ENCODE peak calls at places on chromosome 1, in seven cellular contexts. One of them, this sample, is unnamed. For H3K4me1, the result is how much of the 10 kb centered on the place peaks cover.

GRCh38 chr1:9652379-9653194 is 1.1 kb downstream of the PIK3CD start:
- DNase-seq in pancreas: no peak
- DNase-seq in HCT116: no peak
- DNase-seq in uterus: no peak
- DNase-seq in body of pancreas: no peak
- DNase-seq in neural progenitor cell: no peak
- DNase-seq in left ventricle myocardium inferior: peak
- DNase-seq in this sample: no peak

GRCh38 chr1:113109908-113110554 is 37.0 kb downstream of the LRIG2 start:
- DNase-seq in pancreas: no peak
- DNase-seq in HCT116: no peak
- DNase-seq in uterus: peak
- DNase-seq in body of pancreas: peak
- DNase-seq in neural progenitor cell: no peak
- DNase-seq in left ventricle myocardium inferior: no peak
- DNase-seq in this sample: peak

GRCh38 chr1:247332901-247333361 is 1.3 kb upstream of the ZNF496 start:
- DNase-seq in pancreas: peak
- DNase-seq in HCT116: no peak
- DNase-seq in uterus: peak
- DNase-seq in body of pancreas: peak
- DNase-seq in neural progenitor cell: peak
- DNase-seq in left ventricle myocardium inferior: no peak
- DNase-seq in this sample: peak

GRCh38 chr1:217857061-217857460 is 225.9 kb downstream of the SPATA17 start:
- DNase-seq in pancreas: no peak
- DNase-seq in HCT116: no peak
- DNase-seq in uterus: no peak
- DNase-seq in body of pancreas: no peak
- DNase-seq in neural progenitor cell: peak
- DNase-seq in left ventricle myocardium inferior: no peak
- DNase-seq in this sample: no peak

GRCh38 chr1:193102662-193103061 is 2.6 kb downstream of the GLRX2 start:
- DNase-seq in pancreas: no peak
- DNase-seq in HCT116: no peak
- DNase-seq in uterus: no peak
- DNase-seq in body of pancreas: no peak
- DNase-seq in neural progenitor cell: no peak
- DNase-seq in left ventricle myocardium inferior: no peak
- DNase-seq in this sample: no peak

GRCh38 chr1:38198099-38198498 is 151.5 kb upstream of the POU3F1 start:
- DNase-seq in pancreas: no peak
- DNase-seq in HCT116: no peak
- DNase-seq in uterus: no peak
- DNase-seq in body of pancreas: no peak
- DNase-seq in neural progenitor cell: no peak
- DNase-seq in left ventricle myocardium inferior: no peak
- DNase-seq in this sample: no peak

GRCh38 chr1:153387001-153387400 is 3.9 kb downstream of the S100A8 start:
- DNase-seq in pancreas: no peak
- DNase-seq in HCT116: no peak
- DNase-seq in uterus: no peak
- DNase-seq in body of pancreas: no peak
- DNase-seq in neural progenitor cell: no peak
- DNase-seq in left ventricle myocardium inferior: no peak
- DNase-seq in this sample: no peak

GRCh38 chr1:212591922-212592321 is 16.6 kb upstream of the ATF3 start:
- DNase-seq in pancreas: no peak
- DNase-seq in HCT116: no peak
- DNase-seq in uterus: no peak
- DNase-seq in body of pancreas: no peak
- DNase-seq in neural progenitor cell: no peak
- DNase-seq in left ventricle myocardium inferior: no peak
- DNase-seq in this sample: no peak

GRCh38 chr1:114670083-114671010 is 498 bp upstream of the DENND2C start:
- DNase-seq in pancreas: peak
- DNase-seq in HCT116: peak
- DNase-seq in uterus: peak
- DNase-seq in body of pancreas: peak
- DNase-seq in neural progenitor cell: peak
- DNase-seq in left ventricle myocardium inferior: peak
- DNase-seq in this sample: peak

GRCh38 chr1:14782741-14783591 is 184.5 kb downstream of the KAZN start:
- DNase-seq in pancreas: no peak
- DNase-seq in HCT116: no peak
- DNase-seq in uterus: no peak
- DNase-seq in body of pancreas: no peak
- DNase-seq in neural progenitor cell: no peak
- DNase-seq in left ventricle myocardium inferior: no peak
- DNase-seq in this sample: no peak

GRCh38 chr1:212177542-212177941 is 107.7 kb upstream of the PPP2R5A start:
- DNase-seq in pancreas: no peak
- DNase-seq in HCT116: no peak
- DNase-seq in uterus: no peak
- DNase-seq in body of pancreas: no peak
- DNase-seq in neural progenitor cell: no peak
- DNase-seq in left ventricle myocardium inferior: no peak
- DNase-seq in this sample: no peak

GRCh38 chr1:237281481-237281880 is 239.5 kb downstream of the RYR2 start:
- DNase-seq in pancreas: no peak
- DNase-seq in HCT116: no peak
- DNase-seq in uterus: no peak
- DNase-seq in body of pancreas: no peak
- DNase-seq in neural progenitor cell: peak
- DNase-seq in left ventricle myocardium inferior: no peak
- DNase-seq in this sample: no peak

GRCh38 chr1:171484760-171485374 is 463 bp upstream of the PRRC2C start:
- DNase-seq in pancreas: no peak
- DNase-seq in HCT116: no peak
- DNase-seq in uterus: peak
- DNase-seq in body of pancreas: no peak
- DNase-seq in neural progenitor cell: no peak
- DNase-seq in left ventricle myocardium inferior: no peak
- DNase-seq in this sample: no peak

GRCh38 chr1:96525657-96526613 is 195.6 kb upstream of the PTBP2 start:
- DNase-seq in pancreas: no peak
- DNase-seq in HCT116: no peak
- DNase-seq in uterus: peak
- DNase-seq in body of pancreas: no peak
- DNase-seq in neural progenitor cell: no peak
- DNase-seq in left ventricle myocardium inferior: no peak
- DNase-seq in this sample: no peak

GRCh38 chr1:71196685-71197084 is 115.8 kb upstream of the ZRANB2 start:
- DNase-seq in pancreas: no peak
- DNase-seq in HCT116: no peak
- DNase-seq in uterus: no peak
- DNase-seq in body of pancreas: no peak
- DNase-seq in neural progenitor cell: no peak
- DNase-seq in left ventricle myocardium inferior: no peak
- DNase-seq in this sample: no peak

GRCh38 chr1:54664364-54664763 is 22.8 kb downstream of the MROH7 start:
- DNase-seq in pancreas: no peak
- DNase-seq in HCT116: no peak
- DNase-seq in uterus: no peak
- DNase-seq in body of pancreas: no peak
- DNase-seq in neural progenitor cell: no peak
- DNase-seq in left ventricle myocardium inferior: no peak
- DNase-seq in this sample: no peak

GRCh38 chr1:162502928-162503327 is 5.3 kb downstream of the UHMK1 start:
- DNase-seq in pancreas: no peak
- DNase-seq in HCT116: no peak
- DNase-seq in uterus: no peak
- DNase-seq in body of pancreas: no peak
- DNase-seq in neural progenitor cell: no peak
- DNase-seq in left ventricle myocardium inferior: no peak
- DNase-seq in this sample: no peak

GRCh38 chr1:34929853-34930701 is 627 bp upstream of the DLGAP3 start:
- DNase-seq in pancreas: no peak
- DNase-seq in HCT116: no peak
- DNase-seq in uterus: no peak
- DNase-seq in body of pancreas: peak
- DNase-seq in neural progenitor cell: peak
- DNase-seq in left ventricle myocardium inferior: no peak
- DNase-seq in this sample: no peak

GRCh38 chr1:3066250-3066711 is 2.7 kb upstream of the PRDM16 start:
- DNase-seq in pancreas: peak
- DNase-seq in HCT116: no peak
- DNase-seq in uterus: no peak
- DNase-seq in body of pancreas: peak
- DNase-seq in neural progenitor cell: peak
- DNase-seq in left ventricle myocardium inferior: peak
- DNase-seq in this sample: peak

DNA sequence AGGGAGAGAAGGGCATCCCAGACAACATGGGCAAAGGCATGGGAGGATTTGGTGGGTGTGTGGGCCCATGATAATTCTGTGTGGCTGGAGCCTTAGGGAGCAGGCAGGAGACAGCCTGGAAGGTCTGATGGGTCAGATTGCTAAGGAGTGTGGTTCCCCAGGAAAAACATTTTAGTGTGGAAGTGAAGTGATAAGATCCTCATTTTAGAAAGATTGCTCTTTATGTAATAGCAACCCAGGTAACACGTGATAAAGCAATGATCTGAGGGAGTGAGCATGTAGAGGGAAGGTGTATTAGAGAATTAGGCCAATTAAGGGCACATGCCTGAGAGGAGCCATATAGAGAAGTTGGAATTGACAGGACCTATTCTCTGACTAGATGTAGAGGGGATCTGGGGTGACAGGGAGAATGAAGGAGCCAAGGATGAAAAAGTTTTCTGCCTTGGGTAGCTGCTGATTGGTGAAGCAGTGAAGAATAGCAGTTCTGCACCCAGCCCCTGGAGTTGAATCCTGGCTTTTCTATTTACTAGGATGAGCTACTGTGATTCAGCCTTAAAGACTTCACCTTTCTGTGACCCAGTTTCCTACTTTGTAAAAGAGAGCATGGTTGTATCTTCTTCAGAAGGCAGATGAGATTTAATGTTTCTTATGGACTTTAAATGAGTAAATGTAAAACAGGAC is 18.7 kb upstream of the SLAMF6 start:
- DNase-seq in pancreas: no peak
- DNase-seq in HCT116: no peak
- DNase-seq in uterus: no peak
- DNase-seq in body of pancreas: no peak
- DNase-seq in neural progenitor cell: no peak
- DNase-seq in left ventricle myocardium inferior: no peak
- DNase-seq in this sample: no peak
- H3K4me1 ChIP-seq in pancreas: under half
- H3K4me1 ChIP-seq in HCT116: under half
- H3K4me1 ChIP-seq in uterus: under half
- H3K4me1 ChIP-seq in body of pancreas: half or more
- H3K4me1 ChIP-seq in neural progenitor cell: under half
- H3K4me1 ChIP-seq in left ventricle myocardium inferior: under half
- H3K4me1 ChIP-seq in this sample: under half

DNA sequence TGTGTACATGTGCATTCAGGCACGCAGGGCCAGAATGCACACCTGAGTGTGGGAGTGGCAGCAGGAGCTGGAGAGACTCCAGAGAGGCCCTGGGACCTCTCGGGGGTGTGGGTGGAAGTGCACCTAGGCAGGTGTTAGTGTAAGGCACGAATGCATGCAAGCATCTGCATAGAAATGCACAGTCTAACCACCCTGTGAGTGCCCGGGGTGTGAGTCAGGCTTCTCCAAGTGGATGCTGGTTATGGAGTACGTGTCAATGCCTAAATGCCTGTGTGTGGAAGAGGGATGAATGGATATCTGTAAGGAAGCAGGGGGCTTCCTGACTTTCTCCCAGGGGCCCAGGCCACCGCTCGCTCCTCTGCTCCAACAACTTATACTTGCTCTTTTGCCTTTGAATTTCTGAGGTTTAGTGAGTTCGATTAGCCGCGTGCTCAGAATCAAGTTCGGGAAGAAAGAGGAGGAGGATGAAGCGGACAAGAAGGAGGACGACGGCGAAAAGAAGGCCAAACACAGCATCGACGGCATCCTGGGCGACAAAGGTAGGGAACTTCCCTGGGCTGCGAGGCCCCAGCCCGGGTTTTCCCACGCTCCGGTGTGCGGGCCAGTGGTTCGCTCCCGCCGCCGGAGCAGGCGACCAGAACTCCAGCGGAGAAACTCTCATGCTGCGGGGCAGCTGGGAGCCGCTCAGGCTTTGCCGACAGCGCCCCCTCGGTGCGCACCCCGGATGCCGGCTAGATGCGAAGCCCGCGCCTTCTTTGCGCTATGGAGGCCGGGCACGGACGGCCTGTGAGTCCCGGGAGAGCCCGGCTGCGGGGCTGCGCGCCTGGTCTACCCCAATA is 5.4 kb downstream of the PAX7 start:
- DNase-seq in pancreas: no peak
- DNase-seq in HCT116: no peak
- DNase-seq in uterus: no peak
- DNase-seq in body of pancreas: no peak
- DNase-seq in neural progenitor cell: peak
- DNase-seq in left ventricle myocardium inferior: no peak
- DNase-seq in this sample: no peak
- TF ChIP-seq CTCF in pancreas: no peak
- TF ChIP-seq CTCF in HCT116: no peak
- TF ChIP-seq CTCF in uterus: no peak
- TF ChIP-seq CTCF in body of pancreas: no peak
- TF ChIP-seq CTCF in neural progenitor cell: peak
- TF ChIP-seq CTCF in left ventricle myocardium inferior: no peak
- TF ChIP-seq CTCF in this sample: no peak

GRCh38 chr1:120179420-120180348 is 3.4 kb upstream of the SEC22B start:
- DNase-seq in pancreas: peak
- DNase-seq in HCT116: no peak
- DNase-seq in uterus: peak
- DNase-seq in body of pancreas: peak
- DNase-seq in neural progenitor cell: peak
- DNase-seq in left ventricle myocardium inferior: no peak
- DNase-seq in this sample: peak

GRCh38 chr1:120176092-120176855 is at the start of gene SEC22B:
- DNase-seq in pancreas: peak
- DNase-seq in HCT116: peak
- DNase-seq in uterus: peak
- DNase-seq in body of pancreas: peak
- DNase-seq in neural progenitor cell: peak
- DNase-seq in left ventricle myocardium inferior: peak
- DNase-seq in this sample: peak

GRCh38 chr1:120178799-120179419 is 2.6 kb upstream of the SEC22B start:
- DNase-seq in pancreas: no peak
- DNase-seq in HCT116: no peak
- DNase-seq in uterus: no peak
- DNase-seq in body of pancreas: no peak
- DNase-seq in neural progenitor cell: peak
- DNase-seq in left ventricle myocardium inferior: no peak
- DNase-seq in this sample: no peak
- H3K27ac ChIP-seq in pancreas: peak
- H3K27ac ChIP-seq in HCT116: no peak
- H3K27ac ChIP-seq in uterus: peak
- H3K27ac ChIP-seq in body of pancreas: peak
- H3K27ac ChIP-seq in neural progenitor cell: peak
- H3K27ac ChIP-seq in left ventricle myocardium inferior: peak
- H3K27ac ChIP-seq in this sample: no peak

DNA sequence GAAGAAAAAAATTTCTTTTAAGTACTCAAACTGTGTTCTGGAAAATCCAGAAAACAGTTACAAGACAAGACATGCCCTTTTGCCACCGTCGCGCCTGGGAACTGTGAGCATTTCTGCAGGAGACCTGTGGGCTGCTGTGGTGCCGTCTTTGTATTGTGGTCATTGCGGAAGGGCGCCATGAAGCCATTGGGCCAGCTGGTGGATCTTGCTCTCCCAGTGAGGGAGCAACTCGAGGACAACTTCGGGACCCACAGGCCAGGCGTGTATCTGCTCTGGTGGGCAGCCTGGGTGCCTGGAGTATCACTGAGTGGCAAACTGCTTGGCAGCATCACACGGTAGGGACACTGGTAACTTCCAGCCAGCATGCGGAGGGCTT is 3.8 kb upstream of the THEMIS2 start:
- DNase-seq in pancreas: no peak
- DNase-seq in HCT116: no peak
- DNase-seq in uterus: no peak
- DNase-seq in body of pancreas: no peak
- DNase-seq in neural progenitor cell: no peak
- DNase-seq in left ventricle myocardium inferior: no peak
- DNase-seq in this sample: no peak
- H3K4me1 ChIP-seq in pancreas: under half
- H3K4me1 ChIP-seq in HCT116: under half
- H3K4me1 ChIP-seq in uterus: under half
- H3K4me1 ChIP-seq in body of pancreas: under half
- H3K4me1 ChIP-seq in neural progenitor cell: under half
- H3K4me1 ChIP-seq in left ventricle myocardium inferior: under half
- H3K4me1 ChIP-seq in this sample: under half